ENCODE peak calls at places on chromosomes 3 and 15, in seven cellular contexts. Z, I, H, P, R, C and X are unnamed samples.
A peak's percentile ranks its signal among the peaks of the same experiment; 100 is the strongest.

GRCh38 chr15:55917881-55918296 is 75.5 kb downstream of the NEDD4 start:
- DNase-seq in Z (no peak), I (peak; percentile 79), H (no peak), P (no peak), R (peak; percentile 29), C (no peak), X (no peak)

GRCh38 chr15:49621327-49622210 is 721 bp downstream of the DTWD1 start:
- DNase-seq in Z (no peak), I (peak; percentile 41), H (peak; percentile 29), P (no peak), R (no peak), C (no peak), X (no peak)

GRCh38 chr15:81000144-81000625 is 538 bp upstream of the TLNRD1 start:
- DNase-seq in Z (no peak), I (peak; percentile 40), H (no peak), P (no peak), R (no peak), C (no peak), X (no peak)

GRCh38 chr3:54916722-54917121 is 11.1 kb downstream of the LRTM1 start:
- DNase-seq in Z (no peak), I (no peak), H (no peak), P (no peak), R (no peak), C (no peak), X (no peak)

GRCh38 chr3:48411606-48412374 is 18.1 kb downstream of the PLXNB1 start:
- DNase-seq in Z (no peak), I (no peak), H (no peak), P (no peak), R (no peak), C (peak; percentile 57), X (no peak)

GRCh38 chr3:155386817-155387403 is 93.4 kb upstream of the STRIT1 start:
- DNase-seq in Z (no peak), I (no peak), H (peak; percentile 69), P (no peak), R (no peak), C (no peak), X (no peak)

GRCh38 chr3:108221403-108221802 is 821 bp downstream of the IFT57 start:
- DNase-seq in Z (no peak), I (no peak), H (no peak), P (no peak), R (no peak), C (no peak), X (no peak)

GRCh38 chr3:36182024-36182423 is 198.3 kb upstream of the STAC start:
- DNase-seq in Z (no peak), I (no peak), H (no peak), P (no peak), R (no peak), C (no peak), X (no peak)

GRCh38 chr3:40310690-40311089 is 1.2 kb downstream of the EIF1B start:
- DNase-seq in Z (no peak), I (no peak), H (no peak), P (no peak), R (no peak), C (no peak), X (no peak)

GRCh38 chr15:96276438-96277210 is 53.9 kb upstream of the NR2F2 start:
- DNase-seq in Z (no peak), I (no peak), H (no peak), P (no peak), R (no peak), C (no peak), X (no peak)

GRCh38 chr15:69824075-69824876 is 273.4 kb downstream of the TLE3 start:
- DNase-seq in Z (no peak), I (no peak), H (no peak), P (no peak), R (no peak), C (no peak), X (no peak)

GRCh38 chr3:152826476-152826875 is 8.5 kb upstream of the P2RY1 start:
- DNase-seq in Z (no peak), I (no peak), H (peak; percentile 65), P (no peak), R (no peak), C (no peak), X (no peak)

GRCh38 chr3:128550471-128551126 is 57.6 kb upstream of the GATA2 start:
- DNase-seq in Z (no peak), I (no peak), H (no peak), P (no peak), R (no peak), C (no peak), X (no peak)

GRCh38 chr15:43483306-43484128 is 9.4 kb downstream of the TP53BP1 start:
- DNase-seq in Z (no peak), I (no peak), H (no peak), P (no peak), R (no peak), C (no peak), X (no peak)

GRCh38 chr3:30577788-30578187 is 28.6 kb upstream of the TGFBR2 start:
- DNase-seq in Z (no peak), I (no peak), H (no peak), P (no peak), R (no peak), C (no peak), X (no peak)

GRCh38 chr3:6526861-6527260 is 334.1 kb upstream of the GRM7 start:
- DNase-seq in Z (no peak), I (no peak), H (no peak), P (no peak), R (no peak), C (no peak), X (no peak)

GRCh38 chr3:48038971-48039481 is 22.8 kb upstream of the MAP4 start:
- DNase-seq in Z (no peak), I (no peak), H (no peak), P (no peak), R (no peak), C (no peak), X (no peak)

GRCh38 chr3:152834354-152835310 is at the start of gene P2RY1:
- DNase-seq in Z (no peak), I (peak; percentile 77), H (peak; percentile 90), P (peak; percentile 88), R (peak; percentile 67), C (peak; percentile 68), X (peak; percentile 96)